ENCODE peak calls at places on chromosomes 12 and 14, in nine cellular contexts. B is HTR-8/SVneo; D is anterior cingulate cortex; J is activated CD8-positive, alpha-beta memory T cell treated with anti-CD3 and anti-CD28 coated beads for 48 hours; M is germinal center; R is tibial artery; E is naive thymus-derived CD8-positive, alpha-beta T cell; N is renal cortical epithelial cell; C is A673. Z is an unnamed sample.

GRCh38 chr12:124055066-124055465 is 82.1 kb downstream of the ZNF664 start:
- DNase-seq in B (no peak), D (no peak), J (no peak), M (no peak), R (no peak), E (no peak), N (no peak), C (no peak), Z (no peak)

GRCh38 chr12:121787063-121787774 is 6.3 kb downstream of the RHOF start:
- DNase-seq in B (no peak), D (no peak), J (no peak), M (no peak), R (no peak), E (peak), N (no peak), C (no peak), Z (no peak)

GRCh38 chr12:117587646-117588287 is 226.3 kb upstream of the NOS1 start:
- DNase-seq in B (peak), D (no peak), J (peak), M (peak), R (peak), E (peak), N (peak), C (peak), Z (peak)

GRCh38 chr14:41062826-41063225 is 543.9 kb upstream of the LRFN5 start:
- DNase-seq in B (no peak), D (no peak), J (no peak), M (no peak), R (no peak), E (no peak), N (peak), C (no peak), Z (no peak)

GRCh38 chr14:36455241-36455627 is 64.8 kb downstream of the NKX2-1 start:
- DNase-seq in B (no peak), D (no peak), J (no peak), M (no peak), R (no peak), E (no peak), N (no peak), C (no peak), Z (no peak)

GRCh38 chr14:67566908-67567307 is 33.2 kb downstream of the PIGH start:
- DNase-seq in B (no peak), D (no peak), J (no peak), M (no peak), R (no peak), E (no peak), N (no peak), C (no peak), Z (peak)

GRCh38 chr12:55686366-55687010 is 21.2 kb downstream of the ITGA7 start:
- DNase-seq in B (no peak), D (no peak), J (no peak), M (no peak), R (no peak), E (no peak), N (no peak), C (no peak), Z (no peak)

GRCh38 chr12:92055877-92056276 is 89.8 kb downstream of the BTG1 start:
- DNase-seq in B (no peak), D (no peak), J (no peak), M (no peak), R (no peak), E (peak), N (no peak), C (no peak), Z (no peak)

GRCh38 chr12:86723326-86723725 is 467.1 kb upstream of the MGAT4C start:
- DNase-seq in B (no peak), D (no peak), J (no peak), M (no peak), R (no peak), E (no peak), N (no peak), C (peak), Z (no peak)

GRCh38 chr12:65536876-65537661 is 258.6 kb downstream of the MSRB3 start:
- DNase-seq in B (peak), D (no peak), J (no peak), M (no peak), R (peak), E (no peak), N (peak), C (peak), Z (no peak)

GRCh38 chr12:126051611-126052107 is 986.4 kb downstream of the AACS start:
- DNase-seq in B (no peak), D (no peak), J (no peak), M (no peak), R (no peak), E (no peak), N (peak), C (peak), Z (no peak)

GRCh38 chr14:94407906-94408305 is 19.5 kb upstream of the SERPINA1 start:
- DNase-seq in B (no peak), D (no peak), J (no peak), M (no peak), R (no peak), E (no peak), N (peak), C (no peak), Z (no peak)

GRCh38 chr12:88501976-88502938 is 78.0 kb downstream of the KITLG start:
- DNase-seq in B (no peak), D (no peak), J (no peak), M (no peak), R (no peak), E (no peak), N (peak), C (no peak), Z (peak)

GRCh38 chr14:30751646-30752416 is 122.5 kb upstream of the COCH start:
- DNase-seq in B (peak), D (no peak), J (no peak), M (peak), R (no peak), E (no peak), N (no peak), C (peak), Z (no peak)

GRCh38 chr12:32134144-32134888 is 27.7 kb downstream of the BICD1 start:
- DNase-seq in B (no peak), D (no peak), J (no peak), M (peak), R (no peak), E (peak), N (peak), C (no peak), Z (no peak)

GRCh38 chr14:97458302-97459137 is 661.3 kb downstream of the VRK1 start:
- DNase-seq in B (no peak), D (no peak), J (peak), M (no peak), R (peak), E (peak), N (no peak), C (peak), Z (no peak)